ENCODE peak calls at places on chromosome 14, in seven cellular contexts. R is GM20000, S is cardiac fibroblast, N is upper lobe of left lung, Y is posterior cingulate gyrus, L is memory B cell, B is kidney glomerular epithelial cell. T is an unnamed sample.
A peak's percentile ranks its signal among the peaks of the same experiment; 100 is the strongest.

GRCh38 chr14:68491793-68492192 is 301.1 kb downstream of the ZFP36L1 start:
- DNase-seq in R (no peak), S (no peak), Y (no peak), L (no peak), B (no peak), N (no peak), T (no peak)

GRCh38 chr14:79584679-79585078 is 626.6 kb downstream of the DIO2 start:
- DNase-seq in L (no peak), R (no peak), B (peak; percentile 96), N (no peak), Y (no peak), S (peak; percentile 67), T (no peak)

GRCh38 chr14:73973497-73973896 is 23.4 kb downstream of the COQ6 start:
- DNase-seq in N (no peak), R (no peak), S (no peak), B (no peak), Y (no peak), L (no peak), T (no peak)

GRCh38 chr14:76812093-76812421 is 625 bp downstream of the ANGEL1 start:
- DNase-seq in N (no peak), S (no peak), R (no peak), Y (no peak), L (peak; percentile 20), B (no peak), T (no peak)

GRCh38 chr14:100890044-100890443 is 13.5 kb downstream of the RTL1 start:
- DNase-seq in S (no peak), R (no peak), N (peak; percentile 9), Y (no peak), L (no peak), B (no peak), T (no peak)

GRCh38 chr14:24734917-24735500 is 101.0 kb upstream of the GZMB start:
- DNase-seq in L (peak; percentile 23), Y (no peak), N (no peak), S (peak; percentile 82), B (peak; percentile 64), R (peak; percentile 32), T (no peak)

GRCh38 chr14:69360438-69361108 is 37.5 kb downstream of the ERH start:
- DNase-seq in L (no peak), S (no peak), R (peak; percentile 38), B (no peak), N (no peak), Y (no peak), T (no peak)

GRCh38 chr14:77126461-77126990 is 15.1 kb downstream of the ZDHHC22 start:
- DNase-seq in B (no peak), L (no peak), R (peak; percentile 7), Y (no peak), N (no peak), S (no peak), T (no peak)

GRCh38 chr14:20489093-20489994 is 16.0 kb upstream of the RNASE10 start:
- DNase-seq in Y (no peak), N (no peak), L (no peak), B (peak; percentile 23), R (peak; percentile 36), S (peak; percentile 42), T (no peak)

GRCh38 chr14:58862421-58862820 is 224.7 kb downstream of the DACT1 start:
- DNase-seq in S (no peak), Y (no peak), L (no peak), B (no peak), R (no peak), N (no peak), T (no peak)

GRCh38 chr14:68416156-68416555 is 376.7 kb downstream of the ZFP36L1 start:
- DNase-seq in Y (no peak), N (no peak), L (no peak), S (no peak), B (no peak), R (no peak), T (no peak)

GRCh38 chr14:103330536-103330935 is 3.5 kb upstream of the EIF5 start:
- DNase-seq in B (no peak), N (no peak), S (no peak), Y (no peak), R (no peak), L (no peak), T (no peak)

GRCh38 chr14:71322660-71323250 is 415.5 kb downstream of the PCNX1 start:
- DNase-seq in N (peak; percentile 37), S (peak; percentile 79), B (peak; percentile 54), Y (no peak), L (peak; percentile 60), R (peak; percentile 67), T (no peak)

GRCh38 chr14:101721111-101721510 is 40.4 kb upstream of the PPP2R5C start:
- DNase-seq in L (no peak), Y (no peak), S (no peak), B (no peak), R (no peak), N (no peak), T (no peak)

T was measured in dorsolateral prefrontal cortex.